ENCODE peak calls at places on chromosome 10, in ten cellular contexts. G, J, H, X, R, F, D, S, U and N are unnamed samples.

GRCh38 chr10:31830887-31831286 is 97.7 kb downstream of the ARHGAP12 start:
- DNase-seq in G (no peak), J (no peak), H (no peak), X (no peak), R (no peak), F (peak; percentile 12), D (no peak), S (no peak), U (no peak), N (no peak)

GRCh38 chr10:4212111-4212635 is 427.2 kb upstream of the KLF6 start:
- DNase-seq in G (no peak), J (no peak), H (no peak), X (no peak), R (no peak), F (no peak), D (no peak), S (no peak), U (no peak), N (no peak)

GRCh38 chr10:118246340-118247247 is 95.5 kb downstream of the FAM204A start:
- DNase-seq in G (no peak), J (no peak), H (no peak), X (no peak), R (peak; percentile 36), F (no peak), D (no peak), S (no peak), U (no peak), N (no peak)

GRCh38 chr10:14330390-14331071 is at the start of gene FRMD4A:
- DNase-seq in G (no peak), J (no peak), H (no peak), X (peak; percentile 65), R (no peak), F (no peak), D (no peak), S (no peak), U (no peak), N (no peak)

GRCh38 chr10:112951349-112952281 is 1.6 kb downstream of the TCF7L2 start:
- DNase-seq in G (peak; percentile 82), J (peak; percentile 15), H (peak; percentile 25), X (peak; percentile 57), R (no peak), F (peak; percentile 77), D (no peak), S (peak; percentile 30), U (peak; percentile 21), N (peak; percentile 37)

GRCh38 chr10:71209324-71210030 is 2.9 kb upstream of the UNC5B start:
- DNase-seq in G (no peak), J (no peak), H (no peak), X (no peak), R (no peak), F (no peak), D (no peak), S (no peak), U (no peak), N (no peak)

GRCh38 chr10:110206988-110207804 is at the start of gene MXI1:
- DNase-seq in G (peak; percentile 87), J (no peak), H (no peak), X (peak; percentile 92), R (peak; percentile 82), F (peak; percentile 71), D (peak; percentile 73), S (peak; percentile 83), U (peak; percentile 10), N (peak; percentile 87)

GRCh38 chr10:123136221-123136805 is 543 bp downstream of the HMX3 start:
- DNase-seq in G (no peak), J (no peak), H (no peak), X (no peak), R (no peak), F (no peak), D (no peak), S (no peak), U (no peak), N (no peak)

GRCh38 chr10:124996854-124997215 is 54.9 kb downstream of the ZRANB1 start:
- DNase-seq in G (no peak), J (no peak), H (no peak), X (no peak), R (no peak), F (no peak), D (no peak), S (no peak), U (no peak), N (no peak)

GRCh38 chr10:71608863-71609768 is 110.5 kb downstream of the C10orf105 start:
- DNase-seq in G (peak; percentile 84), J (peak; percentile 30), H (peak; percentile 43), X (peak; percentile 90), R (peak; percentile 48), F (peak; percentile 65), D (no peak), S (peak; percentile 77), U (peak; percentile 33), N (peak; percentile 78)